ENCODE peak calls at places on chromosomes 2 and 18, in five cellular contexts. V is dorsolateral prefrontal cortex, Z is OCI-LY7, Y is neuronal stem cell, I is kidney. C is an unnamed sample.

GRCh38 chr2:226692521-226693126 is 107.0 kb downstream of the IRS1 start:
- DNase-seq in V (no peak), Z (no peak), Y (no peak), I (no peak), C (no peak)

GRCh38 chr2:184555352-184555751 is 43.0 kb upstream of the ZNF804A start:
- DNase-seq in V (no peak), Z (no peak), Y (no peak), I (no peak), C (no peak)

GRCh38 chr2:182866461-182867369 is at the start of gene FRZB:
- DNase-seq in V (peak), Z (no peak), Y (peak), I (peak), C (peak)

GRCh38 chr2:9071032-9071431 is 67.5 kb upstream of the MBOAT2 start:
- DNase-seq in V (no peak), Z (no peak), Y (no peak), I (no peak), C (no peak)

GRCh38 chr2:18476484-18476883 is 84.0 kb downstream of the RDH14 start:
- DNase-seq in V (no peak), Z (no peak), Y (no peak), I (no peak), C (no peak)

GRCh38 chr18:47881752-47882455 is 48.6 kb downstream of the SMAD2 start:
- DNase-seq in V (no peak), Z (no peak), Y (no peak), I (no peak), C (no peak)

GRCh38 chr2:26687328-26687727 is 5.2 kb upstream of the KCNK3 start:
- DNase-seq in V (no peak), Z (no peak), Y (no peak), I (no peak), C (no peak)

GRCh38 chr2:85887566-85888019 is 1.2 kb downstream of the ST3GAL5 start:
- DNase-seq in V (peak), Z (peak), Y (no peak), I (peak), C (peak)

GRCh38 chr2:169756342-169756741 is 22.7 kb downstream of the KLHL23 start:
- DNase-seq in V (no peak), Z (no peak), Y (no peak), I (no peak), C (no peak)

GRCh38 chr2:26767894-26768487 is 3.9 kb downstream of the SLC35F6 start:
- DNase-seq in V (no peak), Z (no peak), Y (no peak), I (no peak), C (no peak)

GRCh38 chr2:187482796-187483195 is 34.7 kb upstream of the CALCRL start:
- DNase-seq in V (no peak), Z (no peak), Y (no peak), I (no peak), C (no peak)

GRCh38 chr2:239736358-239737143 is 288.6 kb downstream of the NDUFA10 start:
- DNase-seq in V (no peak), Z (no peak), Y (no peak), I (peak), C (no peak)

GRCh38 chr2:25885933-25886332 is 7.6 kb upstream of the ASXL2 start:
- DNase-seq in V (no peak), Z (no peak), Y (no peak), I (no peak), C (no peak)

GRCh38 chr2:579351-579886 is 97.8 kb downstream of the TMEM18 start:
- DNase-seq in V (no peak), Z (no peak), Y (no peak), I (no peak), C (no peak)

GRCh38 chr2:18479901-18480369 is 80.5 kb downstream of the RDH14 start:
- DNase-seq in V (no peak), Z (no peak), Y (no peak), I (no peak), C (peak)

GRCh38 chr2:236853558-236853957 is 232.1 kb upstream of the COPS8 start:
- DNase-seq in V (no peak), Z (no peak), Y (peak), I (no peak), C (no peak)

GRCh38 chr18:79546781-79547272 is 132.8 kb upstream of the CTDP1 start:
- DNase-seq in V (no peak), Z (no peak), Y (no peak), I (peak), C (peak)

GRCh38 chr2:20990446-20990988 is 53.4 kb downstream of the APOB start:
- DNase-seq in V (no peak), Z (no peak), Y (no peak), I (no peak), C (no peak)

GRCh38 chr2:11628675-11629074 is 41.3 kb downstream of the NTSR2 start:
- DNase-seq in V (no peak), Z (no peak), Y (no peak), I (no peak), C (no peak)

GRCh38 chr2:64036343-64036742 is 17.1 kb upstream of the VPS54 start:
- DNase-seq in V (no peak), Z (no peak), Y (no peak), I (no peak), C (no peak)

GRCh38 chr2:161104054-161104553 is 56.1 kb upstream of the TANK start:
- DNase-seq in V (no peak), Z (peak), Y (no peak), I (no peak), C (no peak)

GRCh38 chr2:114821055-114821454 is 378.6 kb downstream of the DPP10 start:
- DNase-seq in V (no peak), Z (no peak), Y (no peak), I (no peak), C (no peak)

GRCh38 chr2:109087055-109087663 is 41.8 kb upstream of the SH3RF3 start:
- DNase-seq in V (no peak), Z (no peak), Y (no peak), I (no peak), C (no peak)

GRCh38 chr2:238383743-238384370 is 42.9 kb upstream of the ASB1 start:
- DNase-seq in V (no peak), Z (no peak), Y (no peak), I (no peak), C (no peak)

GRCh38 chr2:72134408-72134996 is 13.2 kb downstream of the CYP26B1 start:
- DNase-seq in V (no peak), Z (no peak), Y (no peak), I (no peak), C (peak)

GRCh38 chr2:167692191-167692590 is 555.2 kb downstream of the STK39 start:
- DNase-seq in V (no peak), Z (no peak), Y (no peak), I (no peak), C (no peak)

GRCh38 chr2:128490881-128491778 is 172.5 kb upstream of the HS6ST1 start:
- DNase-seq in V (no peak), Z (no peak), Y (no peak), I (no peak), C (peak)

GRCh38 chr2:134021830-134022524 is 231.9 kb upstream of the MGAT5 start:
- DNase-seq in V (no peak), Z (peak), Y (no peak), I (no peak), C (no peak)

GRCh38 chr2:240441326-240441992 is 6.0 kb downstream of the GPC1 start:
- DNase-seq in V (no peak), Z (no peak), Y (no peak), I (peak), C (no peak)

GRCh38 chr2:196743165-196743564 is 56.3 kb downstream of the GTF3C3 start:
- DNase-seq in V (no peak), Z (no peak), Y (no peak), I (no peak), C (no peak)

GRCh38 chr2:132384491-132385186 is 32.0 kb upstream of the GPR39 start:
- DNase-seq in V (no peak), Z (peak), Y (no peak), I (no peak), C (no peak)
- H3K4me3 ChIP-seq in V (no peak), Z (no peak), Y (no peak), I (no peak), C (no peak)

DNA sequence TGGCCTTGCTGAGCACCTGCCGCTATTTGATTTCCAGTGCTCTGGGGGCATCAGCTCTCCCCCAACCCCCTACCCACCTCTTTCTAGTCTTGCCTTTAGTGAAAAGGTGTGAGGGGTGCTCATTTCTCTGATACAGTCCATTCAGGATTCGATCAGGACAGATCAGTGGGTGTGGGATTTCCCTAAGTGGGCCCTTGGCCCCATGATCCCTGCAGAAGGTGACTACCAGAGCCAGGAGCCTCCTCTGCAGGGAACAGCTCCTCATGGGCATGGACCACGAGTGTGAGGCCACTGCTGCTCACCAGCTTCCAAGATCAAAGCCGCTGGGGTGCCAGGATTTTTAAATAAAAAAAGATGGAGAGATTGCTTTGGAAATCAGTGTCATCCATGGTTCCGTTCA is 835.2 kb upstream of the ID2 start:
- DNase-seq in V (no peak), Z (no peak), Y (no peak), I (peak), C (no peak)
- H3K4me3 ChIP-seq in V (no peak), Z (no peak), Y (no peak), I (no peak), C (no peak)

GRCh38 chr2:54557211-54557600 is 101.1 kb downstream of the SPTBN1 start:
- DNase-seq in V (no peak), Z (no peak), Y (no peak), I (no peak), C (no peak)
- H3K4me3 ChIP-seq in V (no peak), Z (peak), Y (peak), I (peak), C (peak)

DNA sequence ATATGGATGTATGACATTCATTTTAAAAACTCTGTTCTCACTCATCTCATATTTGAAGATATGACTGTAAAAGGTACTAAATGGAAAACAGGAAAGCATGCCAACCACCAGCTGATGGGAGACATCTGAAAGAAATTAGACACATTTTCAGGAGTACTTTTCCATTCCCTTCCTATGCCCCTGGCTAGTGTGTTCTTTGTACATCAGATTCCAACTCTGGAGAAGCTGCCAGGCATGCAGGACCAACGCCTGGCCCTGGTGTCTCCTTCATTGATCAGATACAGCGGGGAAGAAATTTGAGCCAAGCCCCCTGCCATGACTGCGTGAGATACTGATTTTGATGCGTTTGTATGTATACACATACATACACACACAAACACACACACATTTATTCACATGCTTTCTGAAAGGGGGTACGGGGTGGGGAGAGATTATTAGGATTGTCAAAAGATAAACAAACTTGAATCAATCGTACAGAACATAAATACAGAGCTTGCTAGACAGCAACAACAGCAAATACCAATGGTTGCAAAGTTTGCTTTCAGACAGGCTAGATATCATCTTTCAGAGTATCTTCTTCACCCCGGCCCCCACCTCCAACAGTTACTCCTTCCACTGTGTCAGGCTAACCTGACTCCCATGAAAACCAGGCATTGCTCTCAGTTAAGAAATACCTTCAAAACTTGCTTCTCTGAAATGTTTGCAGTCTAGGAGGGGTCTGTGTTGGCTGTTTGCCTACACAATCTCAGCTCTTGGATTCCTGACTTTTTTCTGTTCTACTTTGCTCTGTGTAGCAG is 599.2 kb upstream of the SYT4 start:
- DNase-seq in V (no peak), Z (no peak), Y (no peak), I (no peak), C (no peak)
- H3K4me3 ChIP-seq in V (no peak), Z (no peak), Y (no peak), I (no peak), C (no peak)

DNA sequence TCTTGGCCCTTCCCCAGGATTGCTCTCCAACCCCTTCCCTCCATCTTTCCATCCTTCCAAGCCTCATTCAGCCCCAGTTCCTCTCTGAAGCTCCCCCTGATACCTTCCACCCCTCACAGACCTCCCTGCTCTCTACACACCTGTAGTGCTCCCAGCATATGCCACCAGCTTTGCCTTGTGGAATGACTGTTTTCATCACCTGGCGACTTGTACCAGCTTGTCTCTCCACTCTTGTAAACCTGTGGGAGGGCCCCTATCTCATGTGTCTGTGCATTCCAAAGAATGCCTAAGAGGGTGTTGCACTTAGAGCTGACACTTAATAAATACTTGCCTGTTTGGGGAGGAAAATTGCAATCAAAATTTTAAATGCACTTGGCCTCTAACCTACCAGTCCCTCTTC is 198.7 kb downstream of the BCL11A start:
- DNase-seq in V (no peak), Z (no peak), Y (no peak), I (no peak), C (no peak)
- H3K4me3 ChIP-seq in V (no peak), Z (peak), Y (no peak), I (no peak), C (peak)

DNA sequence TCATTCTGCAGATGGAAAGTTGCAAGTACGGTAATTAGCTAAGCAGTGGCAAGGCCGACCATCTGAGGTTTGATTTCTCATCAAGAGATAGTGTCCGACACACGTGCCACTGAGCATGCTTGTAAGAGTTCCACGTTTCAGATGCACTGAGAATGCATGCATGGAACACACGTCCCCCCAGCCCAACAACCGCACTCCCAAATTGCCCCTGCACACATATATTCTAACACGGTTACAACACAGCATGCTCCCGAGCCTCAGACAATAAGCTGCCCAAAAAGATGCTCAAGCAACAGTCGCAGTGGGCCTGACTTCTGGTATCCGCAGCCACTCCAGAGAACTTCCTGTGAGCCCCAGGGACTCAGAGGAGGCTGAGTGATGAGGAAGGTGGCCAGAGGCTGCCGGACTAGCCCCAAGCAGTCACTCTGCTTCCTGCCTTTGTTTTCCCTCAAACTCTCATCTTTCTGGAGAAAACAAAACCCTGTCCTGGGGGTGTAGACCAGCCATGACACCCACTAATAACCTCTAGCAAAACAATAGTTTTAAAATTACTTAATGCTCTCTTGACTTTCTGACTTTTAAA is 204.0 kb downstream of the TGIF1 start:
- DNase-seq in V (no peak), Z (no peak), Y (no peak), I (no peak), C (no peak)
- H3K4me3 ChIP-seq in V (no peak), Z (no peak), Y (no peak), I (no peak), C (no peak)